ENCODE peak calls at places on chromosomes 5 and 9, in five cellular contexts. One of them, this sample, is unnamed. For H3K9me3, H3K36me3 and H3K4me1, the result is how much of the 10 kb centered on the place peaks cover.

GRCh38 chr5:40674661-40675235 is 5.0 kb upstream of the PTGER4 start:
- DNase-seq in ovary: no peak
- DNase-seq in keratinocyte: peak
- DNase-seq in stomach: no peak
- DNase-seq in mucosa of descending colon: no peak
- DNase-seq in this sample: no peak

GRCh38 chr5:147878066-147878748 is at the start of gene SCGB3A2:
- DNase-seq in ovary: no peak
- DNase-seq in keratinocyte: no peak
- DNase-seq in stomach: no peak
- DNase-seq in mucosa of descending colon: no peak
- DNase-seq in this sample: no peak

GRCh38 chr9:6090272-6090671 is 74.8 kb upstream of the RANBP6 start:
- DNase-seq in stomach: no peak
- DNase-seq in keratinocyte: no peak
- DNase-seq in ovary: no peak
- DNase-seq in mucosa of descending colon: no peak
- DNase-seq in this sample: no peak

GRCh38 chr5:6220346-6221088 is 157.8 kb downstream of the MED10 start:
- DNase-seq in keratinocyte: no peak
- DNase-seq in ovary: no peak
- DNase-seq in mucosa of descending colon: no peak
- DNase-seq in stomach: no peak
- DNase-seq in this sample: no peak

GRCh38 chr5:85458319-85458718 is 1073.6 kb upstream of the EDIL3 start:
- DNase-seq in stomach: no peak
- DNase-seq in keratinocyte: no peak
- DNase-seq in mucosa of descending colon: no peak
- DNase-seq in ovary: no peak
- DNase-seq in this sample: no peak

GRCh38 chr9:121169094-121169601 is 32.5 kb downstream of the RAB14 start:
- DNase-seq in keratinocyte: no peak
- DNase-seq in mucosa of descending colon: no peak
- DNase-seq in ovary: peak
- DNase-seq in stomach: no peak
- DNase-seq in this sample: peak

GRCh38 chr9:4235951-4236804 is 63.7 kb downstream of the GLIS3 start:
- DNase-seq in mucosa of descending colon: peak
- DNase-seq in keratinocyte: no peak
- DNase-seq in stomach: no peak
- DNase-seq in ovary: no peak
- DNase-seq in this sample: peak

GRCh38 chr9:130128251-130128650 is 44.0 kb upstream of the NCS1 start:
- DNase-seq in keratinocyte: no peak
- DNase-seq in stomach: peak
- DNase-seq in ovary: no peak
- DNase-seq in mucosa of descending colon: peak
- DNase-seq in this sample: no peak

GRCh38 chr5:178331491-178331981 is 98.9 kb upstream of the PHYKPL start:
- DNase-seq in keratinocyte: no peak
- DNase-seq in ovary: no peak
- DNase-seq in mucosa of descending colon: peak
- DNase-seq in stomach: peak
- DNase-seq in this sample: no peak
- H3K9me3 ChIP-seq in keratinocyte: under half
- H3K9me3 ChIP-seq in ovary: under half
- H3K9me3 ChIP-seq in mucosa of descending colon: under half
- H3K9me3 ChIP-seq in stomach: under half
- H3K9me3 ChIP-seq in this sample: under half

GRCh38 chr5:33465120-33465519 is 24.4 kb downstream of the TARS1 start:
- DNase-seq in keratinocyte: no peak
- DNase-seq in mucosa of descending colon: no peak
- DNase-seq in stomach: no peak
- DNase-seq in ovary: no peak
- DNase-seq in this sample: no peak

GRCh38 chr5:33470544-33470943 is 29.8 kb downstream of the TARS1 start:
- DNase-seq in stomach: no peak
- DNase-seq in ovary: no peak
- DNase-seq in keratinocyte: no peak
- DNase-seq in mucosa of descending colon: peak
- DNase-seq in this sample: peak

GRCh38 chr5:33474004-33474403 is 33.2 kb downstream of the TARS1 start:
- DNase-seq in mucosa of descending colon: no peak
- DNase-seq in stomach: no peak
- DNase-seq in ovary: no peak
- DNase-seq in keratinocyte: no peak
- DNase-seq in this sample: no peak

GRCh38 chr5:33472805-33473409 is 32.1 kb downstream of the TARS1 start:
- DNase-seq in stomach: no peak
- DNase-seq in mucosa of descending colon: no peak
- DNase-seq in ovary: no peak
- DNase-seq in keratinocyte: no peak
- DNase-seq in this sample: no peak

DNA sequence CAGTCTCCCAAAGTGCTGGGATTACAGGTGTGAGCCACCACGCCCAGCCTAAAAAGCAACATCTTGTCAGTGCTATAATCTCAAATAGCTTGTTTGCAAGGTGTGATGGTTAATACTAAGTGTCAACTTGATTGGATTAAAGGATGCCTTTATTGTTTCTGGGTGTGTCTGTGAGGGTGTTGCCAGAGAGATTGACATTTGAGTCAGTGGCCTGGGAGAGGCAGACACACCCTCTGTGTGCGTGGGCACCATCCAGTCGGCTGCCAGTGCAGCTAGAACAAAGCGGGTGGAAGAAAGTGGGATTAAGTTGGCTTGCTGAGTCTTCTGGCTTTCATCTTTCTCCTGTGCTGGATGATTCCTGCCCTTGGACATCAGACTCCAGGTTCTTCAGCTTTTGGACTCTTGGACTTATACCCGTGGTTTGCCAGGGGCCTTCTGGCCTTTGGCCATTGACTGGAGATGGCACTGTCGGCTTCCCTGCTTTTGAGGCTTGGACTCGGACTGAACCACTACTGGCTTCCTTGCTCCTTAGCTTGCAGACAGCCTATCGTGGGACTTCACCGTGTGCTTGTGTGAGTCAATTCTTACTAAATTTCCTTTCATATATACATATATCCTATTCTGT is 28.2 kb downstream of the TARS1 start:
- DNase-seq in stomach: no peak
- DNase-seq in mucosa of descending colon: peak
- DNase-seq in ovary: no peak
- DNase-seq in keratinocyte: no peak
- DNase-seq in this sample: no peak
- H3K36me3 ChIP-seq in stomach: half or more
- H3K36me3 ChIP-seq in mucosa of descending colon: under half
- H3K36me3 ChIP-seq in ovary: under half
- H3K36me3 ChIP-seq in keratinocyte: under half
- H3K36me3 ChIP-seq in this sample: half or more

GRCh38 chr9:137088121-137088520 is 1.3 kb downstream of the MAN1B1 start:
- DNase-seq in stomach: no peak
- DNase-seq in mucosa of descending colon: no peak
- DNase-seq in ovary: no peak
- DNase-seq in keratinocyte: no peak
- DNase-seq in this sample: no peak

GRCh38 chr9:137089232-137089947 is 2.6 kb downstream of the MAN1B1 start:
- DNase-seq in stomach: no peak
- DNase-seq in ovary: no peak
- DNase-seq in keratinocyte: no peak
- DNase-seq in mucosa of descending colon: no peak
- DNase-seq in this sample: no peak

GRCh38 chr9:137085918-137086530 is 761 bp upstream of the MAN1B1 start:
- DNase-seq in ovary: peak
- DNase-seq in keratinocyte: no peak
- DNase-seq in mucosa of descending colon: peak
- DNase-seq in stomach: peak
- DNase-seq in this sample: no peak

GRCh38 chr9:137086531-137087408 is at the start of gene MAN1B1:
- DNase-seq in keratinocyte: peak
- DNase-seq in mucosa of descending colon: peak
- DNase-seq in ovary: peak
- DNase-seq in stomach: peak
- DNase-seq in this sample: peak

DNA sequence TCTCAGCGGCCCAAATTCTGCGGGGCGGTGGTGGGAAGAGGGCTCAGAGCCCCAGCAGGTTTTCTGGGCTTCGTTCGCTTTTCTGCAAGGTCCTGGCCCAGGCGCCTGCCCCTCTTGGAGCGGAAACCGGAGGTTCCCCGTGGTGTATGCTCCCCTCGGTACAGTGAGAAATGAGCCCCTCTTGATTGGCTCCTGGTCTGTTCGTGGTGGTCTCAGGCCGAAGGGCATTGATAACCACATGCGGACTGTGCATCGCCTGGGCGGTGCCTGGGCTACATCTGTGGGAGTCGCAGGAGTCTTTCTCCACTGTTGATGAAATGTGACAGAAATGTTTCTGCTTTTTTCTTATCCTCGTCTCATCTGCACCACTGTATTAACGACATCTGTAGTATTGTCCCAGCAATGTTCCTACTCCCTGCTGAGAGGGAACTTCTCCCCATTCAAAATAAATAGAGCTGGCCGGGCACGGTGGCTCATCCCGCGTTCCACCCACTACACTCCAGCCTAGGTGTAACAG is 682 bp downstream of the MAN1B1 start:
- DNase-seq in ovary: no peak
- DNase-seq in stomach: no peak
- DNase-seq in mucosa of descending colon: no peak
- DNase-seq in keratinocyte: no peak
- DNase-seq in this sample: no peak
- H3K4me1 ChIP-seq in ovary: under half
- H3K4me1 ChIP-seq in stomach: under half
- H3K4me1 ChIP-seq in mucosa of descending colon: under half
- H3K4me1 ChIP-seq in keratinocyte: under half
- H3K4me1 ChIP-seq in this sample: under half

GRCh38 chr5:179110528-179110927 is 50.4 kb downstream of the ZNF354C start:
- DNase-seq in stomach: no peak
- DNase-seq in keratinocyte: no peak
- DNase-seq in mucosa of descending colon: no peak
- DNase-seq in ovary: no peak
- DNase-seq in this sample: no peak
- H3K9me3 ChIP-seq in stomach: half or more
- H3K9me3 ChIP-seq in keratinocyte: under half
- H3K9me3 ChIP-seq in mucosa of descending colon: half or more
- H3K9me3 ChIP-seq in ovary: under half
- H3K9me3 ChIP-seq in this sample: under half

GRCh38 chr5:172846249-172846648 is 12.2 kb downstream of the ERGIC1 start:
- DNase-seq in stomach: no peak
- DNase-seq in ovary: no peak
- DNase-seq in mucosa of descending colon: no peak
- DNase-seq in keratinocyte: no peak
- DNase-seq in this sample: no peak
- H3K36me3 ChIP-seq in stomach: under half
- H3K36me3 ChIP-seq in ovary: under half
- H3K36me3 ChIP-seq in mucosa of descending colon: under half
- H3K36me3 ChIP-seq in keratinocyte: under half
- H3K36me3 ChIP-seq in this sample: under half

GRCh38 chr9:104906441-104907277 is 21.3 kb downstream of the ABCA1 start:
- DNase-seq in keratinocyte: no peak
- DNase-seq in ovary: no peak
- DNase-seq in stomach: no peak
- DNase-seq in mucosa of descending colon: no peak
- DNase-seq in this sample: no peak
- H3K4me1 ChIP-seq in keratinocyte: half or more
- H3K4me1 ChIP-seq in ovary: under half
- H3K4me1 ChIP-seq in stomach: half or more
- H3K4me1 ChIP-seq in mucosa of descending colon: under half
- H3K4me1 ChIP-seq in this sample: under half

GRCh38 chr5:141355641-141356040 is 820 bp downstream of the PCDHGA4 start:
- DNase-seq in stomach: no peak
- DNase-seq in mucosa of descending colon: no peak
- DNase-seq in keratinocyte: no peak
- DNase-seq in ovary: no peak
- DNase-seq in this sample: no peak

GRCh38 chr5:141356133-141356532 is 1.3 kb downstream of the PCDHGA4 start:
- DNase-seq in keratinocyte: no peak
- DNase-seq in mucosa of descending colon: no peak
- DNase-seq in ovary: no peak
- DNase-seq in stomach: no peak
- DNase-seq in this sample: no peak

GRCh38 chr5:141354900-141355469 is at the start of gene PCDHGA4:
- DNase-seq in mucosa of descending colon: no peak
- DNase-seq in stomach: no peak
- DNase-seq in keratinocyte: no peak
- DNase-seq in ovary: no peak
- DNase-seq in this sample: no peak

GRCh38 chr5:141349917-141350619 is at the start of gene PCDHGB1:
- DNase-seq in keratinocyte: no peak
- DNase-seq in mucosa of descending colon: peak
- DNase-seq in ovary: no peak
- DNase-seq in stomach: no peak
- DNase-seq in this sample: peak

GRCh38 chr5:141351591-141351990 is 1.7 kb downstream of the PCDHGB1 start:
- DNase-seq in ovary: no peak
- DNase-seq in mucosa of descending colon: no peak
- DNase-seq in keratinocyte: no peak
- DNase-seq in stomach: no peak
- DNase-seq in this sample: no peak
- H3K9me3 ChIP-seq in ovary: under half
- H3K9me3 ChIP-seq in mucosa of descending colon: under half
- H3K9me3 ChIP-seq in keratinocyte: under half
- H3K9me3 ChIP-seq in stomach: half or more
- H3K9me3 ChIP-seq in this sample: under half

GRCh38 chr5:132485641-132486317 is 4.8 kb downstream of the IRF1 start:
- DNase-seq in mucosa of descending colon: no peak
- DNase-seq in stomach: peak
- DNase-seq in keratinocyte: no peak
- DNase-seq in ovary: no peak
- DNase-seq in this sample: no peak

GRCh38 chr5:132486318-132487094 is 4.1 kb downstream of the IRF1 start:
- DNase-seq in keratinocyte: no peak
- DNase-seq in ovary: no peak
- DNase-seq in stomach: peak
- DNase-seq in mucosa of descending colon: no peak
- DNase-seq in this sample: no peak

GRCh38 chr5:132483101-132483500 is 7.5 kb downstream of the IRF1 start:
- DNase-seq in stomach: peak
- DNase-seq in mucosa of descending colon: no peak
- DNase-seq in ovary: no peak
- DNase-seq in keratinocyte: no peak
- DNase-seq in this sample: no peak

GRCh38 chr5:132483661-132484385 is 6.8 kb downstream of the IRF1 start:
- DNase-seq in keratinocyte: no peak
- DNase-seq in mucosa of descending colon: no peak
- DNase-seq in ovary: no peak
- DNase-seq in stomach: peak
- DNase-seq in this sample: no peak

DNA sequence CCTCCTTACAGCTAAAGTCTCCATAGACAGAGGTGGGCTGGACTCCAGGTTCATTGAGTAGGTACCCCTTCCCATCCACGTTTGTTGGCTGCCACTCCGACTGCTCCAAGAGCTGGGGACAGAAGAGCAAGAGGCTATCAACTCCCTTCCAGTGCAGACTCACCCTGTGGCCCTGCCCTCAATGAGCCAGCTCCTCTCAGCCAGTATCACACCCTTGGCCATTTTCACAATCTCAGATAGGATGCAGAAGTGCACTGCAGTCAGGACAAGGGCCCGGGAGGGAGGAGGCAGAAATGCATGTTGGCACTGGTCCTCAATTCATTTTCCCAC is 6.2 kb downstream of the IRF1 start:
- DNase-seq in keratinocyte: no peak
- DNase-seq in stomach: peak
- DNase-seq in ovary: no peak
- DNase-seq in mucosa of descending colon: no peak
- DNase-seq in this sample: no peak
- H3K36me3 ChIP-seq in keratinocyte: under half
- H3K36me3 ChIP-seq in stomach: half or more
- H3K36me3 ChIP-seq in ovary: under half
- H3K36me3 ChIP-seq in mucosa of descending colon: under half
- H3K36me3 ChIP-seq in this sample: under half

This sample was measured in HAP-1.